ENCODE peak calls at places on chromosome 21, in ten cellular contexts. Q, A, K, L, T, S, U, N, R and M are unnamed samples.
A peak's percentile ranks its signal among the peaks of the same experiment; 100 is the strongest.

GRCh38 chr21:32412162-32412997 is at the start of gene EVA1C:
- DNase-seq in R (no peak), T (peak; percentile 53), U (peak; percentile 79), S (peak; percentile 74), K (peak; percentile 75), N (peak; percentile 87), L (peak; percentile 70), Q (no peak), A (peak; percentile 77), M (peak; percentile 33)

GRCh38 chr21:31665397-31665796 is 5.9 kb downstream of the SOD1 start:
- DNase-seq in Q (no peak), N (no peak), A (no peak), U (no peak), K (no peak), S (peak; percentile 29), R (peak; percentile 4), T (peak; percentile 50), L (peak; percentile 67), M (no peak)

GRCh38 chr21:29718081-29718815 is 221.5 kb downstream of the GRIK1 start:
- DNase-seq in T (peak; percentile 72), L (no peak), A (no peak), R (peak; percentile 18), K (no peak), S (no peak), Q (no peak), N (no peak), U (peak; percentile 61), M (no peak)

GRCh38 chr21:25496825-25497482 is 110.3 kb downstream of the MRPL39 start:
- DNase-seq in S (no peak), U (no peak), Q (no peak), T (peak; percentile 89), N (no peak), A (no peak), K (no peak), L (no peak), R (no peak), M (no peak)

GRCh38 chr21:43332872-43333300 is 94.0 kb downstream of the SIK1 start:
- DNase-seq in Q (no peak), S (no peak), U (peak; percentile 60), R (no peak), T (peak; percentile 18), L (no peak), N (no peak), K (peak; percentile 24), A (no peak), M (no peak)

GRCh38 chr21:42561742-42562141 is 48.1 kb downstream of the SLC37A1 start:
- DNase-seq in T (no peak), A (no peak), K (no peak), R (no peak), N (peak; percentile 44), L (no peak), S (no peak), Q (no peak), U (no peak), M (peak; percentile 72)

GRCh38 chr21:26814374-26814773 is 30.8 kb downstream of the ADAMTS1 start:
- DNase-seq in R (no peak), K (no peak), S (no peak), L (no peak), A (no peak), U (peak; percentile 49), N (no peak), Q (no peak), T (no peak), M (no peak)

GRCh38 chr21:31363720-31364119 is 19.7 kb upstream of the TIAM1 start:
- DNase-seq in T (no peak), R (no peak), N (no peak), Q (no peak), A (no peak), U (no peak), K (no peak), S (no peak), L (peak; percentile 35), M (no peak)

GRCh38 chr21:29258626-29259335 is 39.9 kb upstream of the BACH1 start:
- DNase-seq in N (no peak), R (peak; percentile 50), K (no peak), U (peak; percentile 82), Q (peak; percentile 74), L (no peak), A (no peak), S (no peak), T (peak; percentile 80), M (no peak)

GRCh38 chr21:29504751-29505321 is 206.1 kb downstream of the BACH1 start:
- DNase-seq in A (no peak), N (no peak), Q (no peak), L (no peak), T (peak; percentile 14), R (peak; percentile 78), U (no peak), K (no peak), S (no peak), M (no peak)

GRCh38 chr21:44989943-44990780 is 50.3 kb downstream of the SLX9 start:
- DNase-seq in A (no peak), Q (no peak), L (no peak), K (peak; percentile 41), U (peak; percentile 28), T (no peak), R (no peak), S (peak; percentile 16), N (no peak), M (no peak)
- TF ChIP-seq CTCF in A (no peak), Q (no peak), L (no peak), K (no peak), U (no peak), T (no peak), R (no peak), S (no peak), N (no peak), M (no peak)

GRCh38 chr21:23021481-23021880 is 2023.3 kb downstream of the NCAM2 start:
- DNase-seq in T (no peak), A (no peak), K (no peak), S (no peak), Q (no peak), L (no peak), R (no peak), N (no peak), U (no peak), M (no peak)

GRCh38 chr21:23014021-23014420 is 2015.8 kb downstream of the NCAM2 start:
- DNase-seq in Q (no peak), N (no peak), T (no peak), L (no peak), K (no peak), U (no peak), R (no peak), S (no peak), A (no peak), M (no peak)

GRCh38 chr21:23017989-23018388 is 2019.8 kb downstream of the NCAM2 start:
- DNase-seq in A (no peak), N (no peak), T (no peak), R (no peak), L (no peak), Q (no peak), U (no peak), K (no peak), S (no peak), M (no peak)

GRCh38 chr21:23020969-23021368 is 2022.8 kb downstream of the NCAM2 start:
- DNase-seq in K (no peak), S (no peak), L (no peak), U (no peak), N (no peak), A (no peak), T (no peak), R (no peak), Q (no peak), M (no peak)

GRCh38 chr21:23016617-23017016 is 2018.4 kb downstream of the NCAM2 start:
- DNase-seq in N (no peak), L (no peak), U (no peak), S (no peak), A (no peak), K (no peak), Q (no peak), T (no peak), R (no peak), M (no peak)
- TF ChIP-seq CTCF in N (no peak), L (no peak), U (no peak), S (no peak), A (no peak), K (no peak), Q (no peak), T (no peak), R (no peak), M (no peak)

GRCh38 chr21:46286668-46286982 is 483 bp downstream of the YBEY start:
- DNase-seq in S (no peak), R (no peak), N (no peak), K (no peak), L (no peak), A (no peak), T (peak; percentile 75), U (peak; percentile 74), Q (no peak), M (no peak)
- TF ChIP-seq CTCF in S (no peak), R (no peak), N (no peak), K (no peak), L (no peak), A (no peak), T (no peak), U (no peak), Q (no peak), M (no peak)

GRCh38 chr21:45479691-45480675 is 62.3 kb downstream of the SLC19A1 start:
- DNase-seq in R (no peak), K (no peak), Q (no peak), A (no peak), U (no peak), N (no peak), S (peak; percentile 12), L (peak; percentile 60), T (no peak), M (no peak)

GRCh38 chr21:45477176-45478114 is 64.8 kb downstream of the SLC19A1 start:
- DNase-seq in K (no peak), A (no peak), U (no peak), Q (no peak), T (no peak), L (no peak), S (no peak), R (no peak), N (no peak), M (no peak)

GRCh38 chr21:45478115-45478801 is 64.0 kb downstream of the SLC19A1 start:
- DNase-seq in U (peak; percentile 70), Q (no peak), A (peak; percentile 73), N (no peak), T (peak; percentile 67), S (peak; percentile 70), R (peak; percentile 68), K (peak; percentile 71), L (peak; percentile 89), M (peak; percentile 89)

GRCh38 chr21:45480701-45481500 is 61.3 kb downstream of the SLC19A1 start:
- DNase-seq in S (peak; percentile 10), K (no peak), R (no peak), A (no peak), U (no peak), T (no peak), L (no peak), N (no peak), Q (no peak), M (no peak)

DNA sequence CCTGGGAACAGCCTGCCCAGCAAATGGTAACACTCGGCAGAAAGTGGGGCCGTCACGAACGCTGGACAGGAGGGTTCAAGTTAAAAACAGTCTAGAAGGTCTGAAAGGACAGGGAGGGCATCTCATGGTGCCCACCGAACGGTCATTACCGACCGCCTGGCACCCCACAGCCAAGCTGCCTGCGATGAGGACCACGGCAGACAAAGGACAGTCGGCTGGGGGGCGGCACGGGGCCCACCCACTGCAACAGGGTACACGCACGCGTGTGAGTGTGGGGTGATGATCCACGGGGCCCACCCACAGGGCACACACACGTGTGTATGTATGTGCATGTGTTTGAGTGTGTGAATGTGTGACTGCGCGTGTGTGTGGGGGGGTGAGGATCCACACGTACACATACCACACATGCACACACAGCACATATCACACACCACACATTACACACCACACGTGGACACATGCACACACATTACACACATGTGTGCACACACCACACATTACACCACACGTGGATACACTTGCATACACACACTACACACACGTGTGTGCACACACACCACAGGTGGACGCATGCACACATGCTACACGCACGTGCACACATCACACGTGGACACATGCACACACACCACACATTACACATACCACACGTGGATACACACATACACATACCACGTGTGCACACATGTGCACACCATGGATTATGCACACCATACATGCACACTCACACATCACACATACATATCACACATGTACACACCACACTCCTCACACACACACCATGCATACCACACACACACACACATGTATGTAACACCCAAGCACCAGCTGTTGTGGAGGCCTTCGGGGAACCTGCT is 63.2 kb downstream of the SLC19A1 start:
- DNase-seq in K (no peak), N (no peak), A (no peak), Q (no peak), R (no peak), T (no peak), S (no peak), L (no peak), U (no peak), M (no peak)
- TF ChIP-seq CTCF in K (no peak), N (no peak), A (no peak), Q (no peak), R (no peak), T (no peak), S (no peak), L (no peak), U (no peak), M (no peak)